ENCODE peak calls at places on chromosomes 4 and X, in nine cellular contexts. One of them, this sample, is unnamed.

GRCh38 chrX:68646421-68646820 is 1.0 kb upstream of the STARD8 start:
- DNase-seq in left ventricle myocardium inferior: peak; percentile 27
- DNase-seq in SJSA1: no peak
- DNase-seq in HCT116: no peak
- DNase-seq in fibroblast of lung: no peak
- DNase-seq in lower lobe of right lung: no peak
- DNase-seq in endodermal cell: no peak
- DNase-seq in substantia nigra: no peak
- DNase-seq in vagina: no peak
- DNase-seq in this sample: no peak

GRCh38 chrX:288561-288991 is 7.4 kb downstream of the PLCXD1 start:
- DNase-seq in HCT116: no peak
- DNase-seq in endodermal cell: no peak
- DNase-seq in lower lobe of right lung: peak; percentile 35
- DNase-seq in vagina: no peak
- DNase-seq in substantia nigra: no peak
- DNase-seq in fibroblast of lung: no peak
- DNase-seq in left ventricle myocardium inferior: no peak
- DNase-seq in SJSA1: no peak
- DNase-seq in this sample: no peak

GRCh38 chr4:166091146-166091545 is 218.1 kb downstream of the TLL1 start:
- DNase-seq in endodermal cell: no peak
- DNase-seq in vagina: no peak
- DNase-seq in left ventricle myocardium inferior: no peak
- DNase-seq in lower lobe of right lung: no peak
- DNase-seq in HCT116: no peak
- DNase-seq in SJSA1: no peak
- DNase-seq in fibroblast of lung: no peak
- DNase-seq in substantia nigra: no peak
- DNase-seq in this sample: no peak

GRCh38 chr4:87005690-87006461 is 71.1 kb downstream of the AFF1 start:
- DNase-seq in SJSA1: no peak
- DNase-seq in substantia nigra: no peak
- DNase-seq in HCT116: no peak
- DNase-seq in vagina: no peak
- DNase-seq in lower lobe of right lung: no peak
- DNase-seq in left ventricle myocardium inferior: no peak
- DNase-seq in endodermal cell: no peak
- DNase-seq in fibroblast of lung: peak; percentile 18
- DNase-seq in this sample: peak; percentile 11

GRCh38 chrX:12441376-12442128 is 303.3 kb downstream of the FRMPD4 start:
- DNase-seq in lower lobe of right lung: no peak
- DNase-seq in left ventricle myocardium inferior: no peak
- DNase-seq in vagina: no peak
- DNase-seq in substantia nigra: no peak
- DNase-seq in fibroblast of lung: peak; percentile 88
- DNase-seq in endodermal cell: no peak
- DNase-seq in SJSA1: peak; percentile 9
- DNase-seq in HCT116: no peak
- DNase-seq in this sample: peak; percentile 3

GRCh38 chr4:182973421-182974340 is 56.5 kb upstream of the DCTD start:
- DNase-seq in endodermal cell: no peak
- DNase-seq in substantia nigra: no peak
- DNase-seq in HCT116: no peak
- DNase-seq in fibroblast of lung: peak; percentile 9
- DNase-seq in left ventricle myocardium inferior: no peak
- DNase-seq in vagina: no peak
- DNase-seq in lower lobe of right lung: no peak
- DNase-seq in SJSA1: peak; percentile 79
- DNase-seq in this sample: no peak

GRCh38 chrX:138191998-138192397 is 519.5 kb downstream of the FGF13 start:
- DNase-seq in vagina: no peak
- DNase-seq in substantia nigra: no peak
- DNase-seq in fibroblast of lung: peak; percentile 11
- DNase-seq in endodermal cell: peak; percentile 71
- DNase-seq in lower lobe of right lung: no peak
- DNase-seq in SJSA1: peak; percentile 7
- DNase-seq in HCT116: no peak
- DNase-seq in left ventricle myocardium inferior: no peak
- DNase-seq in this sample: no peak

GRCh38 chrX:153771261-153771681 is 7.2 kb downstream of the PLXNB3 start:
- DNase-seq in fibroblast of lung: no peak
- DNase-seq in SJSA1: no peak
- DNase-seq in substantia nigra: no peak
- DNase-seq in vagina: no peak
- DNase-seq in lower lobe of right lung: no peak
- DNase-seq in endodermal cell: no peak
- DNase-seq in HCT116: no peak
- DNase-seq in left ventricle myocardium inferior: no peak
- DNase-seq in this sample: no peak

GRCh38 chr4:95050980-95051688 is 293.4 kb downstream of the BMPR1B start:
- DNase-seq in substantia nigra: no peak
- DNase-seq in endodermal cell: peak; percentile 61
- DNase-seq in left ventricle myocardium inferior: no peak
- DNase-seq in fibroblast of lung: no peak
- DNase-seq in vagina: no peak
- DNase-seq in HCT116: no peak
- DNase-seq in lower lobe of right lung: no peak
- DNase-seq in SJSA1: no peak
- DNase-seq in this sample: no peak

GRCh38 chr4:165379662-165380061 is 854 bp downstream of the CPE start:
- DNase-seq in substantia nigra: no peak
- DNase-seq in HCT116: no peak
- DNase-seq in SJSA1: no peak
- DNase-seq in lower lobe of right lung: no peak
- DNase-seq in fibroblast of lung: no peak
- DNase-seq in vagina: no peak
- DNase-seq in left ventricle myocardium inferior: peak; percentile 16
- DNase-seq in endodermal cell: peak; percentile 90
- DNase-seq in this sample: no peak

GRCh38 chr4:62324215-62324614 is 1124.1 kb downstream of the ADGRL3 start:
- DNase-seq in endodermal cell: no peak
- DNase-seq in HCT116: no peak
- DNase-seq in left ventricle myocardium inferior: peak; percentile 29
- DNase-seq in fibroblast of lung: no peak
- DNase-seq in vagina: no peak
- DNase-seq in substantia nigra: no peak
- DNase-seq in lower lobe of right lung: no peak
- DNase-seq in SJSA1: no peak
- DNase-seq in this sample: no peak

DNA sequence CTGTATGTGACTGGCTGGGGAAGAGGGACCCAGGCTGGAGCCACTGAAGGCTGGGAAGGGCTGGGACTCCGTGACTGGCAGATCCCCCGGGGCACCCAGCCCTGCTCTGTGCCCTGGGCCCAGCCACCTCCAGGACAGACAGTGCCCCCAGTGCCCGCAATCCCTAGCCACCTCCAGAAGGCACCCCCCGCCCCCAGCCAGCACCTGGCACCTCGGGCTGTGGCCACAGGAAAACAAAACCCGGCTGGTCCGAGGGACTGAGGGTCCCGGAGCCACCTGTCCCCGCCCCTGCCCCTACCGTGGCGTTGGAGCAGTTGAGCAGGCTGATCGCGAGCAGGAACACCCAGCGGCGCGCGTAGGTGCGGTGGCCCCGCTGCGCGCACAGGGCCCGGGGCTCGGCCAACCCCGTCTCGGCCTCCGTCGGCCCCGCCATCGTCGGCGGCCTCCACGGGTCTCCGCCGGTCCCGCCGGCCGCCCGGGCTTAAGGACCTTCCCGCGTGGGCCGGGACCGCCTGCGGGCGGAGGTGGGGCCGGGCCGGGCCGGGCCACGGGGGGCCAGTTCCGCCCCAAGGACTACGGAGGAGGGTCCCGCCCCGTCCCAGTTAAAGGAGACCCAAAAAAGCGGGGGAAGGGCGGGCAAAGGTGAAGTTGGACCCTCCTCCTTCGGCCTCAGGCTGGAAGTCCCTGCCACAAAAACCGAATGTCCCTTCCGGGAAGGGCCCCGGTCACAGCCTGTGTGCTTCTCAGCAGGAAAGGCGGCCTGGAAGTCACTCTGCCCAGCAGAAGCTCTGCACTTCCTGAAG is at the start of gene SLC49A3:
- DNase-seq in substantia nigra: no peak
- DNase-seq in HCT116: no peak
- DNase-seq in endodermal cell: peak; percentile 88
- DNase-seq in SJSA1: no peak
- DNase-seq in fibroblast of lung: no peak
- DNase-seq in lower lobe of right lung: no peak
- DNase-seq in vagina: no peak
- DNase-seq in left ventricle myocardium inferior: peak; percentile 52
- DNase-seq in this sample: no peak
- H3K27ac ChIP-seq in substantia nigra: peak within 1 kb of the TSS; percentile 35
- H3K27ac ChIP-seq in HCT116: peak within 1 kb of the TSS; percentile 92
- H3K27ac ChIP-seq in endodermal cell: no peak within 1 kb of the TSS
- H3K27ac ChIP-seq in SJSA1: no peak within 1 kb of the TSS
- H3K27ac ChIP-seq in fibroblast of lung: peak within 1 kb of the TSS; percentile 25
- H3K27ac ChIP-seq in lower lobe of right lung: peak within 1 kb of the TSS; percentile 87
- H3K27ac ChIP-seq in vagina: peak within 1 kb of the TSS; percentile 85
- H3K27ac ChIP-seq in left ventricle myocardium inferior: peak within 1 kb of the TSS; percentile 87
- H3K27ac ChIP-seq in this sample: peak within 1 kb of the TSS; percentile 77

DNA sequence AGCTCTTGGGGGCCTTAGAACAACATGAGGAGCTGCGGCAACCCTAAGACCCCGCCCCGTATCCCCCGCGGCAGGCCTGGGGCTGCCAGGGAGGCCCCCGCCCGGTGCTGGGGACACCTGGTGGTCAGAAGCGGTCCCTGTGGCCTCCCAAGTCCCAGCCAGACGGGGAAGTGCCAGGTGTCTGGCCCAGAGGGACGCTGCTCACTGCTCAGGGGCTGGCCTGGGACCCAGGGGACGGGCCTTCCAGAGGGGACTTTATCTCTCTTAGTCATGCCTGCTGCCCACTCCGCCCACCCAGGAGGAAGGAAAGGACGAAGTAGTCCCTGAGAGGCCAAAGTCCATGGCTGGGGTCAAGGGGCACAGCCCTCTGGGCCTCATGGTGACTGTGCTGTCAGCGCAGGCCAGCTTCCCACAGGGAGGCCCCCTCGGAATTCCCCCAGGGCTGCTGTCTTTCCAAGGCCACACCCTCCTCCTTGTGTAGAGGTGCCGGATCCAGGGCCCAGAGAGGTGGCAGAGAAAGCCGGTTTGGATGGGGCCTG is 31.0 kb upstream of the HTRA3 start:
- DNase-seq in fibroblast of lung: no peak
- DNase-seq in left ventricle myocardium inferior: no peak
- DNase-seq in substantia nigra: no peak
- DNase-seq in vagina: no peak
- DNase-seq in endodermal cell: peak; percentile 87
- DNase-seq in lower lobe of right lung: peak; percentile 34
- DNase-seq in HCT116: no peak
- DNase-seq in SJSA1: no peak
- DNase-seq in this sample: no peak
- H3K27ac ChIP-seq in fibroblast of lung: no peak overlapping the region
- H3K27ac ChIP-seq in left ventricle myocardium inferior: no peak overlapping the region
- H3K27ac ChIP-seq in substantia nigra: no peak overlapping the region
- H3K27ac ChIP-seq in vagina: no peak overlapping the region
- H3K27ac ChIP-seq in endodermal cell: no peak overlapping the region
- H3K27ac ChIP-seq in lower lobe of right lung: no peak overlapping the region
- H3K27ac ChIP-seq in HCT116: no peak overlapping the region
- H3K27ac ChIP-seq in SJSA1: no peak overlapping the region
- H3K27ac ChIP-seq in this sample: peak overlapping the region; percentile 37

DNA sequence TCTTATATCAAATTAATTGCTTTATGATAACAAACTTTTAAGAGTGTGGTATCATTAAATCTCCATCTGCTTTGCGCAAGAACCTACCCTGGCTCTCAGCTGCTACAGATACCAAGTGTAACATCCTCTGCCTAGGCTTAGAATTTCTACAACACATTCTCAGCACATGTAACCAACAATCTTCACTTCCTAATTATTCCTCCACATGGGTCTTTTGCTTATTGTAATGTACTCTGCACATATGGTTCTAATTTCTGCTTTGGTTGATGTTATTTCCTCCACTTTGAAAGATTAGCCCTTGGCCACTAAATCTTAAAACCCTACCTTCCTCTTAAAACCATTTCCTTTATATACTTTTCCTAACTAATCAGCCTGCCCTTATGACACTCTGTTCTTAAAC is 242.4 kb downstream of the ARHGAP24 start:
- DNase-seq in substantia nigra: no peak
- DNase-seq in left ventricle myocardium inferior: no peak
- DNase-seq in vagina: no peak
- DNase-seq in lower lobe of right lung: no peak
- DNase-seq in HCT116: no peak
- DNase-seq in SJSA1: no peak
- DNase-seq in fibroblast of lung: peak; percentile 11
- DNase-seq in endodermal cell: no peak
- DNase-seq in this sample: no peak
- H3K27ac ChIP-seq in substantia nigra: no peak overlapping the region
- H3K27ac ChIP-seq in left ventricle myocardium inferior: no peak overlapping the region
- H3K27ac ChIP-seq in vagina: no peak overlapping the region
- H3K27ac ChIP-seq in lower lobe of right lung: no peak overlapping the region
- H3K27ac ChIP-seq in HCT116: no peak overlapping the region
- H3K27ac ChIP-seq in SJSA1: no peak overlapping the region
- H3K27ac ChIP-seq in fibroblast of lung: no peak overlapping the region
- H3K27ac ChIP-seq in endodermal cell: no peak overlapping the region
- H3K27ac ChIP-seq in this sample: no peak overlapping the region

DNA sequence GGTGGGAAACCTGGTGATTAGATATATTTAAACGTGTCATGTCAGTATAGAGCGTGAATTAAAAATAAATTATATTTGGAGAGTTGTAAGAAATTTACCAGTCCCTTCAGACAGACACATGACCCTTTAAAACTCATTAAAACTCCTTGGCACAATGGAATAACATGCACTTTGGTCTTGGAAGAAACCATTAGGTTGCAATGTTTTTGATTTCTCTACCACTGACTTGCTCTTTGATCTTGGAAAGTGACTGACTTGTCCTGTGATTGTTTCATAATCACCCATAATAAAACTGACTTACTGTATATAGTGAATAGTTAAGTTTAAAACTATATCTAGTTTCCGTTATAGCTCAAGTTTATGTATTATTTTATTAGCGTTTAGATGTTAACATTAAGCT is 35.8 kb downstream of the FHL1 start:
- DNase-seq in endodermal cell: no peak
- DNase-seq in fibroblast of lung: no peak
- DNase-seq in SJSA1: no peak
- DNase-seq in lower lobe of right lung: no peak
- DNase-seq in vagina: no peak
- DNase-seq in substantia nigra: no peak
- DNase-seq in left ventricle myocardium inferior: no peak
- DNase-seq in HCT116: no peak
- DNase-seq in this sample: no peak
- H3K27ac ChIP-seq in endodermal cell: no peak overlapping the region
- H3K27ac ChIP-seq in fibroblast of lung: no peak overlapping the region
- H3K27ac ChIP-seq in SJSA1: no peak overlapping the region
- H3K27ac ChIP-seq in lower lobe of right lung: no peak overlapping the region
- H3K27ac ChIP-seq in vagina: no peak overlapping the region
- H3K27ac ChIP-seq in substantia nigra: no peak overlapping the region
- H3K27ac ChIP-seq in left ventricle myocardium inferior: peak overlapping the region; percentile 87
- H3K27ac ChIP-seq in HCT116: no peak overlapping the region
- H3K27ac ChIP-seq in this sample: no peak overlapping the region

GRCh38 chr4:145842224-145842887 is 96.3 kb downstream of the ZNF827 start:
- DNase-seq in SJSA1: no peak
- DNase-seq in fibroblast of lung: no peak
- DNase-seq in substantia nigra: no peak
- DNase-seq in lower lobe of right lung: no peak
- DNase-seq in left ventricle myocardium inferior: no peak
- DNase-seq in endodermal cell: no peak
- DNase-seq in vagina: no peak
- DNase-seq in HCT116: no peak
- DNase-seq in this sample: no peak
- H3K27ac ChIP-seq in SJSA1: no peak overlapping the region
- H3K27ac ChIP-seq in fibroblast of lung: no peak overlapping the region
- H3K27ac ChIP-seq in substantia nigra: no peak overlapping the region
- H3K27ac ChIP-seq in lower lobe of right lung: no peak overlapping the region
- H3K27ac ChIP-seq in left ventricle myocardium inferior: no peak overlapping the region
- H3K27ac ChIP-seq in endodermal cell: no peak overlapping the region
- H3K27ac ChIP-seq in vagina: no peak overlapping the region
- H3K27ac ChIP-seq in HCT116: no peak overlapping the region
- H3K27ac ChIP-seq in this sample: no peak overlapping the region

GRCh38 chrX:136204571-136204970 is 46.6 kb downstream of the MAP7D3 start:
- DNase-seq in left ventricle myocardium inferior: no peak
- DNase-seq in fibroblast of lung: peak; percentile 88
- DNase-seq in SJSA1: peak; percentile 55
- DNase-seq in endodermal cell: no peak
- DNase-seq in substantia nigra: no peak
- DNase-seq in HCT116: no peak
- DNase-seq in lower lobe of right lung: peak; percentile 57
- DNase-seq in vagina: no peak
- DNase-seq in this sample: no peak
- H3K27ac ChIP-seq in left ventricle myocardium inferior: peak overlapping the region; percentile 87
- H3K27ac ChIP-seq in fibroblast of lung: peak overlapping the region; percentile 72
- H3K27ac ChIP-seq in SJSA1: peak overlapping the region; percentile 64
- H3K27ac ChIP-seq in endodermal cell: no peak overlapping the region
- H3K27ac ChIP-seq in substantia nigra: no peak overlapping the region
- H3K27ac ChIP-seq in HCT116: no peak overlapping the region
- H3K27ac ChIP-seq in lower lobe of right lung: peak overlapping the region; percentile 73
- H3K27ac ChIP-seq in vagina: peak overlapping the region; percentile 65
- H3K27ac ChIP-seq in this sample: peak overlapping the region; percentile 57

This sample was measured in RWPE1.